ENCODE peak calls at places on chromosomes 11 and 22, in four cellular contexts. I, W, K and S are unnamed samples.

GRCh38 chr22:30744224-30744623 is 49.5 kb downstream of the OSBP2 start:
- DNase-seq in K (no peak), I (no peak), W (no peak), S (no peak)

GRCh38 chr11:4467043-4467442 is 15.4 kb upstream of the OR52K1 start:
- DNase-seq in W (no peak), I (no peak), K (no peak), S (no peak)

GRCh38 chr11:507727-508515 is 879 bp upstream of the RNH1 start:
- DNase-seq in I (no peak), W (no peak), K (no peak), S (no peak)

GRCh38 chr22:28943501-28943879 is 60.1 kb downstream of the ZNRF3 start:
- DNase-seq in I (no peak), K (no peak), W (no peak), S (no peak)

GRCh38 chr11:57321996-57322880 is 2.5 kb downstream of the TNKS1BP1 start:
- DNase-seq in W (peak), K (peak), I (peak), S (no peak)

GRCh38 chr11:7572001-7572712 is 58.4 kb downstream of the PPFIBP2 start:
- DNase-seq in I (no peak), K (no peak), W (no peak), S (no peak)

GRCh38 chr22:47401976-47402770 is 639.7 kb downstream of the TBC1D22A start:
- DNase-seq in W (no peak), I (no peak), K (no peak), S (no peak)

GRCh38 chr11:1502168-1502955 is 15.8 kb upstream of the MOB2 start:
- DNase-seq in I (peak), K (no peak), W (no peak), S (no peak)

GRCh38 chr11:4677948-4678347 is 19.7 kb downstream of the OR51E2 start:
- DNase-seq in I (no peak), W (no peak), K (no peak), S (no peak)

GRCh38 chr22:20494978-20495860 is at the start of gene KLHL22:
- DNase-seq in W (no peak), K (no peak), I (peak), S (no peak)

GRCh38 chr11:16896716-16897115 is 117.5 kb downstream of the PLEKHA7 start:
- DNase-seq in I (no peak), W (no peak), K (no peak), S (no peak)

GRCh38 chr22:48425091-48425506 is 1402.6 kb downstream of the BRD1 start:
- DNase-seq in K (no peak), I (no peak), W (no peak), S (no peak)

GRCh38 chr11:1410366-1411291 is 20.9 kb downstream of the BRSK2 start:
- DNase-seq in K (no peak), I (no peak), W (no peak), S (no peak)

GRCh38 chr22:37647928-37648327 is 8.5 kb downstream of the SH3BP1 start:
- DNase-seq in W (no peak), K (no peak), I (no peak), S (no peak)

GRCh38 chr11:61602775-61603569 is 22.1 kb upstream of the SYT7 start:
- DNase-seq in W (no peak), K (peak), I (peak), S (no peak)

GRCh38 chr11:36034572-36035331 is 90.9 kb downstream of the LDLRAD3 start:
- DNase-seq in I (no peak), K (peak), W (no peak), S (no peak)

GRCh38 chr11:2827256-2827655 is 58.3 kb downstream of the CDKN1C start:
- DNase-seq in I (no peak), K (no peak), W (no peak), S (no peak)

GRCh38 chr22:49636214-49636613 is 191.5 kb downstream of the BRD1 start:
- DNase-seq in I (no peak), K (no peak), W (no peak), S (no peak)

GRCh38 chr11:87219266-87219665 is 181.5 kb downstream of the TMEM135 start:
- DNase-seq in K (no peak), W (no peak), I (no peak), S (no peak)

GRCh38 chr22:50185384-50186087 is at the start of gene TRABD:
- DNase-seq in K (no peak), W (peak), I (peak), S (no peak)

GRCh38 chr11:729492-730074 is 17.7 kb upstream of the TALDO1 start:
- DNase-seq in K (no peak), I (no peak), W (no peak), S (no peak)

GRCh38 chr11:13259374-13259773 is 18.2 kb upstream of the BMAL1 start:
- DNase-seq in I (no peak), K (no peak), W (no peak), S (no peak)

GRCh38 chr22:33337524-33337923 is 279.3 kb upstream of the SYN3 start:
- DNase-seq in I (no peak), W (no peak), K (no peak), S (no peak)

GRCh38 chr11:64294665-64295289 is 3.7 kb downstream of the KCNK4 start:
- DNase-seq in K (no peak), W (no peak), I (no peak), S (no peak)

GRCh38 chr11:61539009-61539408 is 30.5 kb downstream of the LRRC10B start:
- DNase-seq in W (no peak), K (no peak), I (no peak), S (no peak)

GRCh38 chr11:96073536-96073935 is 149.6 kb upstream of the MTMR2 start:
- DNase-seq in I (no peak), W (no peak), K (peak), S (no peak)

GRCh38 chr11:117625237-117625636 is 171.8 kb downstream of the DSCAML1 start:
- DNase-seq in W (no peak), K (no peak), I (no peak), S (no peak)

GRCh38 chr11:65864758-65865471 is 4.7 kb downstream of the MUS81 start:
- DNase-seq in K (no peak), I (no peak), W (no peak), S (no peak)

GRCh38 chr11:69119170-69119569 is 36.6 kb upstream of the SMIM38 start:
- DNase-seq in K (no peak), W (no peak), I (no peak), S (no peak)

GRCh38 chr11:65429724-65430405 is 7.3 kb downstream of the NEAT1 start:
- DNase-seq in I (no peak), W (peak), K (no peak), S (no peak)

GRCh38 chr11:93614111-93614784 is 47.2 kb upstream of the CEP295 start:
- DNase-seq in K (no peak), I (no peak), W (no peak), S (no peak)

GRCh38 chr11:117861151-117862018 is 15.1 kb downstream of the FXYD6 start:
- DNase-seq in I (peak), W (no peak), K (no peak), S (no peak)

GRCh38 chr11:33867996-33868645 is 23.8 kb downstream of the LMO2 start:
- DNase-seq in I (no peak), W (no peak), K (no peak), S (no peak)

GRCh38 chr11:11843233-11843632 is 1.5 kb downstream of the USP47 start:
- DNase-seq in W (peak), I (no peak), K (peak), S (no peak)

GRCh38 chr11:75867778-75868374 is 52.9 kb downstream of the UVRAG start:
- DNase-seq in I (peak), W (peak), K (no peak), S (peak)